ENCODE peak calls at places on chromosomes 5 and 9, in ten cellular contexts. H is colonic mucosa, G is mammary epithelial cell, J is upper lobe of right lung, P is thoracic aorta, Q is heart left ventricle, D is MM.1S, B is BJ, C is endothelial cell of umbilical vein, N is heart right ventricle. R is an unnamed sample.

GRCh38 chr9:112029921-112030444 is 133.4 kb downstream of the UGCG start:
- DNase-seq in G (peak; percentile 98), D (no peak), N (no peak), P (no peak), B (peak; percentile 51), H (no peak), J (no peak), Q (no peak), C (peak; percentile 86), R (peak; percentile 88)

GRCh38 chr9:92404031-92404430 is 347 bp downstream of the OGN start:
- DNase-seq in J (no peak), H (no peak), N (no peak), C (no peak), G (no peak), D (no peak), B (no peak), Q (no peak), P (no peak), R (no peak)

GRCh38 chr5:23013395-23013994 is 160.4 kb upstream of the CDH12 start:
- DNase-seq in J (no peak), P (no peak), N (no peak), B (no peak), G (peak; percentile 4), Q (no peak), H (no peak), C (no peak), D (no peak), R (no peak)

GRCh38 chr5:177089825-177090641 is 3.3 kb downstream of the FGFR4 start:
- DNase-seq in N (no peak), Q (no peak), H (peak; percentile 60), C (no peak), B (no peak), J (no peak), P (no peak), G (no peak), D (no peak), R (no peak)

GRCh38 chr9:133682961-133683493 is 46.9 kb downstream of the DBH start:
- DNase-seq in D (no peak), G (no peak), H (no peak), C (no peak), B (no peak), Q (peak; percentile 73), P (no peak), J (no peak), N (no peak), R (no peak)

GRCh38 chr9:93116049-93116961 is 17.7 kb downstream of the NINJ1 start:
- DNase-seq in H (peak; percentile 56), G (no peak), J (peak; percentile 88), C (no peak), D (peak; percentile 61), Q (peak; percentile 85), N (peak; percentile 72), P (no peak), B (no peak), R (no peak)

GRCh38 chr5:175657593-175658271 is at the start of gene HRH2:
- DNase-seq in D (peak; percentile 81), B (no peak), C (no peak), Q (peak; percentile 70), P (no peak), N (peak; percentile 52), H (no peak), J (no peak), G (peak; percentile 14), R (no peak)

GRCh38 chr5:125113328-125113727 is 366.9 kb upstream of the ZNF608 start:
- DNase-seq in J (no peak), Q (no peak), C (no peak), H (no peak), N (no peak), D (peak; percentile 19), B (no peak), G (no peak), P (no peak), R (no peak)

GRCh38 chr9:135051316-135052038 is 36.0 kb upstream of the OLFM1 start:
- DNase-seq in Q (no peak), B (no peak), J (peak; percentile 37), N (no peak), C (no peak), D (no peak), G (no peak), H (no peak), P (no peak), R (no peak)

GRCh38 chr5:168865973-168866372 is 286.8 kb upstream of the PANK3 start:
- DNase-seq in H (no peak), P (no peak), N (no peak), G (no peak), B (no peak), D (no peak), J (no peak), C (no peak), Q (no peak), R (no peak)

DNA sequence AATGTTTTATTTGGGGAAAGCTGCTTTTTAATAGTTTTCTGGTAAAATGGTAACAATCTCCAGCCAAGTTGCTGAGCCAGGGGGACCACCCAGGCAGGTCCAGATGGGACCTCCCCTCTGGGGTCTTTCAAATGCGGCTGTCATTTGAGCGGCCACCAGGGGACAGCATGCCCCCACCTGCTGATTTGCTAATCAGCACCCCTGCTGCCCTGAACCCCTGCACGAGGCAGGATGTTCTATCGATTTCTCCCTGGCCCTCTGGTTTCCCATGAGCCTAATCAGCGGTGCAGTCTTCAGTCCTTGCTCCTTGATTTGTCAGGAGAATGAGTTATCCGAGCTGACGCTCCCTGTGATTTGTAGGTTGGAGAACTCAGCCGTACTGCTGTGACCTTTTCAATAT is 247.0 kb downstream of the FSTL4 start:
- DNase-seq in G (no peak), J (no peak), D (no peak), C (no peak), P (no peak), B (no peak), H (no peak), Q (no peak), N (no peak), R (no peak)
- TF ChIP-seq CTCF in G (peak; percentile 41), J (peak; percentile 14), D (peak; percentile 10), C (peak; percentile 34), P (no peak), B (no peak), H (no peak), Q (peak; percentile 31), N (peak; percentile 29), R (peak; percentile 36)

DNA sequence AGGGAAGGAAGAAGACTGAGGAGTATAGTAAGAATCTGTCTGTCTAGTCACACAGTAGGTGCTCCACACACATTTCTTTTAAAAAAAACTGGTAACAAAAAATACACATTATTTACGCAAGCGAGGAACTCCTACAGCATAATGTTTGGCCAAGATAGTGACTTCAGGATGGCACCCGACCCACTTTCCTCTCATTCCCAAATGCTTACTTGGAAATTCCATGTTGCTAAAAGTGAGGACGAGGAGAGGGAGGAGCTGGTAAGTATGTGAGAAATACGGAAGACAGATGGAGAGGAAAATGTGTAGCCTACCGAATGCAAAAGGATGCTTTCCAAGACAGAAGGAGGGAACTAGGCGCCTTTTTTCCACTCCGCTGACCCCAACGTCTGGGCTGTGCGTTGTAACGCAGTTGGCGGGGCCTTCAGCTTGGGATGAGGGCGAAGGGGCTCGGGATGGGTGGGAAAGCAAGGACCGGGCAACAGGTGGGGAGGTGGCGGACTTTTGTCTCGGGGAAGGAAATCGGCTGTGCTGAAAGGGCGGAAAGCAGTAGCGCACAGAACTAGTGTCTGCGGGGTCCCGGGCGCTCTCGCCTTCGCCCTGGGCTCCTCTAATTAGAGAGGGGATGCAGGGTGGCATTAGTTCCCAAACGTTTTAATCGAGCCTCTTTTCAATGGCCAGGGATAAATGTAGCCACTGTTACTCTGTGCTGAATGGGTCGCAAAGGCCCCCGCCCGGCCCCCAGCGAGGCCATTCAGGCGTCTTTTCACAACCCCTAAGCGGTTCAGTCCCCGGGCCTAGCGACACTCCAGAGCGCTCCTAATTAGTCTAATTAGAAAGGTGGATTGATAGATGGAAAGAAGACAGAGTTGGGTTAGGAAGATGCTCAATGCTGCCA is 12.7 kb downstream of the FOXD1 start:
- DNase-seq in C (no peak), J (no peak), Q (no peak), H (no peak), D (no peak), N (no peak), P (no peak), G (no peak), B (no peak), R (no peak)
- H3K27me3 ChIP-seq in C (peaks cover 93% of the 10 kb centered on the region), J (peaks cover 96% of the 10 kb centered on the region), Q (peaks cover 99% of the 10 kb centered on the region), H (peaks cover 78% of the 10 kb centered on the region), D (no peaks in the 10 kb centered on the region), N (peaks cover 100% of the 10 kb centered on the region), P (peaks cover 20% of the 10 kb centered on the region), G (peaks cover 15% of the 10 kb centered on the region), B (no peaks in the 10 kb centered on the region), R (no peaks in the 10 kb centered on the region)

GRCh38 chr9:125749951-125750655 is 2.9 kb downstream of the PBX3 start:
- DNase-seq in G (peak; percentile 23), H (no peak), J (no peak), B (no peak), D (no peak), N (no peak), P (no peak), C (peak; percentile 30), Q (no peak), R (no peak)

GRCh38 chr9:125752070-125752628 is 5.0 kb downstream of the PBX3 start:
- DNase-seq in N (no peak), D (no peak), C (no peak), P (no peak), Q (no peak), B (no peak), J (no peak), H (no peak), G (peak; percentile 15), R (no peak)

GRCh38 chr9:125748511-125749099 is 1.4 kb downstream of the PBX3 start:
- DNase-seq in D (no peak), P (no peak), G (peak; percentile 39), C (no peak), J (no peak), B (no peak), H (peak; percentile 25), N (no peak), Q (no peak), R (no peak)

GRCh38 chr9:125749287-125749935 is 2.2 kb downstream of the PBX3 start:
- DNase-seq in J (no peak), B (no peak), P (no peak), Q (no peak), H (no peak), D (no peak), N (no peak), C (peak; percentile 20), G (peak; percentile 20), R (no peak)

GRCh38 chr9:125750656-125751035 is 3.5 kb downstream of the PBX3 start:
- DNase-seq in D (no peak), N (no peak), J (no peak), B (no peak), P (no peak), H (no peak), C (no peak), Q (no peak), G (peak; percentile 10), R (no peak)
- H3K4me3 ChIP-seq in D (no peak overlapping the region), N (peak overlapping the region; percentile 92), J (peak overlapping the region; percentile 88), B (no peak overlapping the region), P (no peak overlapping the region), H (no peak overlapping the region), C (no peak overlapping the region), Q (peak overlapping the region; percentile 90), G (peak overlapping the region; percentile 98), R (no peak overlapping the region)

DNA sequence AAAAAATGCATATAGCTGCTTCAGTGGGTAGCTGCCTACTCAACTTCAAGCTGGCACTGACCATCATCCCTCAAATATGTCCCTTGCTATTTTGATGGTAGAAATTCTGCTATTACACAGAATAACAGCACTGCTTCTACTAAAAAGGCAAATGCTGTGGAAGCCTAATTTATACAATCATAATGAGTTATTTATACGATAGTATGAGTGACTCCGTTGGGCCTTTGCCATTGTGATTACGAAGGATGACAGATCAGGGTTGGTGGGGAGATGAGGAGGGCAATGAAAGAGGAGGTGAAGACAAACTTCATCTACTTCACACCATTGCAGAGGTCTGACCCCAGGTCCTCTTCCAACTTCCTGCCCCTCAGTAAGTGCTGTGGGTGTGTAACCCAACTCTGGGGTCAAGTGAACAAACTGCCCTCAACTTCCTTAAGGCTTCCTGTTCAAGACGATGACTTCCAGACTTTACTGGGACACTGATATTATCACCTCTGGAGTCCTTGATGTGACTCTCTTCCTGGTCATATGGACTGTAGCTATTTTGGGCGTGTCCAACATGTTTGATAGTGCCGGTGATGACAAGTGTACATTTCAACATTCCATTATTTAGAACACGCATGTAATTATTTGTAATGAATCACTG is 74.1 kb upstream of the RPS23 start:
- DNase-seq in N (no peak), H (no peak), C (peak; percentile 64), P (no peak), D (no peak), B (no peak), J (no peak), G (no peak), Q (no peak), R (no peak)
- TF ChIP-seq CTCF in N (no peak), H (no peak), C (no peak), P (no peak), D (no peak), B (no peak), J (no peak), G (no peak), Q (peak; percentile 14), R (no peak)